ENCODE peak calls at places on chromosomes 6 and 20, in nine cellular contexts. Y, W, P, G, R, M, I, K and N are unnamed samples.

GRCh38 chr6:167957626-167958025 is 39.8 kb upstream of the KIF25 start:
- DNase-seq in P (no peak), I (no peak), K (no peak), M (no peak), Y (no peak), G (no peak), R (no peak), W (no peak), N (no peak)

GRCh38 chr6:166006593-166007301 is 160.9 kb downstream of the TBXT start:
- DNase-seq in P (no peak), I (peak; percentile 78), Y (no peak), K (peak; percentile 63), W (no peak), R (no peak), M (no peak), G (no peak), N (no peak)

GRCh38 chr6:124882580-124883393 is 79.5 kb upstream of the RNF217 start:
- DNase-seq in Y (no peak), I (peak; percentile 73), R (no peak), M (no peak), W (no peak), P (no peak), G (no peak), K (no peak), N (no peak)

GRCh38 chr6:134047124-134047523 is 5.3 kb downstream of the SLC2A12 start:
- DNase-seq in Y (no peak), P (no peak), W (no peak), M (no peak), I (no peak), R (no peak), K (no peak), G (no peak), N (no peak)

GRCh38 chr6:25360611-25361010 is 81.4 kb downstream of the CARMIL1 start:
- DNase-seq in Y (no peak), P (no peak), K (peak; percentile 8), M (no peak), I (peak; percentile 64), R (no peak), G (no peak), W (no peak), N (no peak)

GRCh38 chr20:59966428-59966827 is 8.2 kb downstream of the CDH26 start:
- DNase-seq in G (no peak), K (no peak), I (no peak), R (no peak), W (no peak), M (no peak), Y (no peak), P (no peak), N (no peak)

GRCh38 chr6:150891886-150892485 is 26.5 kb downstream of the MTHFD1L start:
- DNase-seq in I (peak; percentile 82), G (peak; percentile 49), M (peak; percentile 51), R (peak; percentile 58), P (peak; percentile 34), W (no peak), Y (peak; percentile 51), K (peak; percentile 43), N (no peak)

GRCh38 chr20:10064611-10065010 is 29.8 kb downstream of the ANKEF1 start:
- DNase-seq in W (no peak), R (no peak), M (no peak), K (no peak), Y (no peak), I (no peak), G (no peak), P (no peak), N (no peak)

GRCh38 chr6:87279051-87279595 is 43.3 kb upstream of the SMIM8 start:
- DNase-seq in W (no peak), R (no peak), I (no peak), P (no peak), K (no peak), Y (no peak), G (no peak), M (no peak), N (no peak)

GRCh38 chr6:123830110-123830509 is 26.4 kb downstream of the NKAIN2 start:
- DNase-seq in W (no peak), K (no peak), G (no peak), Y (no peak), M (no peak), R (no peak), I (no peak), P (no peak), N (no peak)

GRCh38 chr20:17644451-17644850 is 37.6 kb downstream of the RRBP1 start:
- DNase-seq in W (no peak), Y (no peak), G (no peak), P (no peak), K (no peak), M (no peak), I (no peak), R (no peak), N (no peak)

GRCh38 chr6:16291739-16292138 is 53.4 kb downstream of the GMPR start:
- DNase-seq in K (no peak), Y (no peak), W (no peak), G (no peak), M (no peak), P (no peak), R (no peak), I (peak; percentile 4), N (no peak)

GRCh38 chr6:48766349-48766748 is 655.4 kb upstream of the PTCHD4 start:
- DNase-seq in R (no peak), P (no peak), M (no peak), G (no peak), I (peak; percentile 77), K (peak; percentile 17), W (no peak), Y (peak; percentile 6), N (no peak)

GRCh38 chr6:45479834-45480696 is 102.3 kb upstream of the SUPT3H start:
- DNase-seq in G (peak; percentile 10), Y (no peak), R (no peak), W (no peak), P (no peak), K (peak; percentile 19), I (peak; percentile 57), M (no peak), N (peak; percentile 85)

GRCh38 chr20:3987296-3987695 is 28.1 kb downstream of the RNF24 start:
- DNase-seq in K (no peak), G (no peak), I (peak; percentile 12), P (no peak), Y (no peak), M (no peak), R (no peak), W (no peak), N (no peak)

GRCh38 chr20:11216451-11217314 is 542.9 kb upstream of the JAG1 start:
- DNase-seq in W (no peak), G (no peak), K (no peak), Y (peak; percentile 32), R (no peak), P (no peak), I (peak; percentile 35), M (no peak), N (no peak)

GRCh38 chr20:58078741-58079522 is 149.5 kb downstream of the ANKRD60 start:
- DNase-seq in W (no peak), G (no peak), I (peak; percentile 80), R (no peak), M (no peak), K (no peak), P (no peak), Y (no peak), N (no peak)

GRCh38 chr6:28537065-28537464 is 11.4 kb downstream of the GPX5 start:
- DNase-seq in W (no peak), I (peak; percentile 36), P (no peak), R (no peak), K (no peak), G (no peak), M (no peak), Y (peak; percentile 2), N (no peak)

GRCh38 chr6:166009385-166010031 is 158.1 kb downstream of the TBXT start:
- DNase-seq in G (no peak), K (no peak), M (no peak), Y (no peak), W (no peak), R (no peak), I (no peak), P (no peak), N (no peak)

GRCh38 chr6:32700391-32701040 is 34.1 kb upstream of the HLA-DQB1 start:
- DNase-seq in P (no peak), G (peak; percentile 27), M (no peak), K (peak; percentile 39), Y (peak; percentile 58), R (peak; percentile 47), I (peak; percentile 67), W (no peak), N (no peak)

GRCh38 chr6:141598487-141598886 is 534.2 kb upstream of the GJE1 start:
- DNase-seq in Y (no peak), G (no peak), R (no peak), P (no peak), K (no peak), I (peak; percentile 46), M (no peak), W (no peak), N (no peak)

GRCh38 chr6:27836783-27837635 is 75.2 kb downstream of the OR2B2 start:
- DNase-seq in I (peak; percentile 93), K (peak; percentile 47), W (peak; percentile 54), P (peak; percentile 28), R (peak; percentile 83), Y (peak; percentile 93), G (no peak), M (peak; percentile 38), N (peak; percentile 89)

GRCh38 chr20:25336561-25337422 is 53.8 kb downstream of the ABHD12 start:
- DNase-seq in M (no peak), W (no peak), P (no peak), Y (peak; percentile 34), I (peak; percentile 12), R (no peak), G (no peak), K (no peak), N (no peak)

GRCh38 chr20:34651200-34651599 is 25.7 kb downstream of the PIGU start:
- DNase-seq in I (no peak), P (no peak), R (no peak), K (no peak), M (no peak), Y (no peak), G (no peak), W (no peak), N (no peak)

GRCh38 chr6:6220718-6221117 is 99.7 kb downstream of the F13A1 start:
- DNase-seq in Y (no peak), G (no peak), M (no peak), W (no peak), R (no peak), I (peak; percentile 37), K (no peak), P (no peak), N (no peak)

GRCh38 chr20:30284533-30284932 is 972.9 kb upstream of the DEFB115 start:
- DNase-seq in I (no peak), M (no peak), G (no peak), K (no peak), P (no peak), W (no peak), Y (no peak), R (no peak), N (no peak)

GRCh38 chr6:18528084-18528743 is 141.1 kb downstream of the RNF144B start:
- DNase-seq in I (peak; percentile 63), P (no peak), W (no peak), R (no peak), K (peak; percentile 18), G (no peak), Y (peak; percentile 48), M (no peak), N (no peak)

GRCh38 chr6:42449917-42450313 is 1.8 kb downstream of the TRERF1 start:
- DNase-seq in I (peak; percentile 18), Y (peak; percentile 7), M (no peak), G (no peak), W (no peak), R (no peak), K (no peak), P (no peak), N (no peak)

GRCh38 chr6:126293891-126294524 is 45.9 kb upstream of the CENPW start:
- DNase-seq in M (no peak), W (no peak), Y (no peak), R (no peak), P (no peak), I (peak; percentile 2), G (no peak), K (no peak), N (no peak)

GRCh38 chr6:157831424-157832249 is 8.6 kb downstream of the SNX9 start:
- DNase-seq in M (no peak), P (no peak), W (no peak), Y (no peak), G (no peak), K (no peak), R (no peak), I (no peak), N (no peak)

GRCh38 chr6:16684195-16684689 is 77.0 kb downstream of the ATXN1 start:
- DNase-seq in P (no peak), Y (peak; percentile 61), M (no peak), W (peak; percentile 75), R (no peak), I (no peak), K (no peak), G (no peak), N (peak; percentile 96)